ENCODE peak calls at places on chromosome 22, in four cellular contexts. One of them, this sample, is unnamed.
A peak's percentile ranks its signal among the peaks of the same experiment; 100 is the strongest.

GRCh38 chr22:50641696-50642607 is 14.0 kb upstream of the ARSA start:
- DNase-seq in sigmoid colon: peak; percentile 64
- DNase-seq in RWPE1: no peak
- DNase-seq in coronary artery: no peak
- DNase-seq in this sample: no peak

GRCh38 chr22:44024288-44024908 is at the start of gene PARVB:
- DNase-seq in sigmoid colon: no peak
- DNase-seq in RWPE1: no peak
- DNase-seq in coronary artery: no peak
- DNase-seq in this sample: no peak

GRCh38 chr22:41831828-41832552 is 915 bp upstream of the SREBF2 start:
- DNase-seq in sigmoid colon: no peak
- DNase-seq in RWPE1: no peak
- DNase-seq in coronary artery: no peak
- DNase-seq in this sample: no peak

GRCh38 chr22:40046126-40046525 is 51.4 kb downstream of the FAM83F start:
- DNase-seq in sigmoid colon: no peak
- DNase-seq in RWPE1: no peak
- DNase-seq in coronary artery: no peak
- DNase-seq in this sample: no peak

GRCh38 chr22:43789452-43789851 is 22.7 kb downstream of the EFCAB6 start:
- DNase-seq in sigmoid colon: peak; percentile 89
- DNase-seq in RWPE1: peak; percentile 50
- DNase-seq in coronary artery: no peak
- DNase-seq in this sample: peak; percentile 92

GRCh38 chr22:20721409-20722218 is 52.3 kb upstream of the SERPIND1 start:
- DNase-seq in sigmoid colon: no peak
- DNase-seq in RWPE1: no peak
- DNase-seq in coronary artery: no peak
- DNase-seq in this sample: no peak

GRCh38 chr22:43273902-43274484 is 69.2 kb downstream of the SCUBE1 start:
- DNase-seq in sigmoid colon: no peak
- DNase-seq in RWPE1: peak; percentile 67
- DNase-seq in coronary artery: no peak
- DNase-seq in this sample: no peak

GRCh38 chr22:42856179-42856864 is 751 bp downstream of the ARFGAP3 start:
- DNase-seq in sigmoid colon: peak; percentile 82
- DNase-seq in RWPE1: peak; percentile 13
- DNase-seq in coronary artery: peak; percentile 87
- DNase-seq in this sample: no peak

GRCh38 chr22:37263966-37264887 is 18.1 kb upstream of the CYTH4 start:
- DNase-seq in sigmoid colon: no peak
- DNase-seq in RWPE1: no peak
- DNase-seq in coronary artery: no peak
- DNase-seq in this sample: no peak

GRCh38 chr22:27377501-27377900 is 424.1 kb downstream of the MN1 start:
- DNase-seq in sigmoid colon: no peak
- DNase-seq in RWPE1: no peak
- DNase-seq in coronary artery: no peak
- DNase-seq in this sample: no peak

GRCh38 chr22:49699476-49699875 is 128.2 kb downstream of the BRD1 start:
- DNase-seq in sigmoid colon: no peak
- DNase-seq in RWPE1: no peak
- DNase-seq in coronary artery: peak; percentile 52
- DNase-seq in this sample: no peak

GRCh38 chr22:43276311-43276710 is 66.9 kb downstream of the SCUBE1 start:
- DNase-seq in sigmoid colon: no peak
- DNase-seq in RWPE1: no peak
- DNase-seq in coronary artery: no peak
- DNase-seq in this sample: no peak

GRCh38 chr22:49303781-49304461 is 523.8 kb downstream of the BRD1 start:
- DNase-seq in sigmoid colon: peak; percentile 53
- DNase-seq in RWPE1: no peak
- DNase-seq in coronary artery: peak; percentile 40
- DNase-seq in this sample: peak; percentile 66

GRCh38 chr22:35425971-35426800 is 26.2 kb downstream of the MCM5 start:
- DNase-seq in sigmoid colon: no peak
- DNase-seq in RWPE1: no peak
- DNase-seq in coronary artery: no peak
- DNase-seq in this sample: no peak

GRCh38 chr22:31103899-31104694 is 3.3 kb downstream of the SELENOM start:
- DNase-seq in sigmoid colon: peak; percentile 95
- DNase-seq in RWPE1: no peak
- DNase-seq in coronary artery: no peak
- DNase-seq in this sample: no peak

GRCh38 chr22:43205261-43205691 is 18.3 kb upstream of the TTLL12 start:
- DNase-seq in sigmoid colon: no peak
- DNase-seq in RWPE1: no peak
- DNase-seq in coronary artery: no peak
- DNase-seq in this sample: no peak

GRCh38 chr22:45709004-45709739 is 37.5 kb downstream of the ATXN10 start:
- DNase-seq in sigmoid colon: no peak
- DNase-seq in RWPE1: peak; percentile 4
- DNase-seq in coronary artery: no peak
- DNase-seq in this sample: no peak